ENCODE peak calls at places on chromosomes 12 and 14, in seven cellular contexts. One of them, this sample, is unnamed. For H3K36me3, the result is how much of the 10 kb centered on the place peaks cover.

GRCh38 chr12:70190252-70191010 is 52.8 kb upstream of the CNOT2 start:
- DNase-seq in HCT116: no peak
- DNase-seq in K562: no peak
- DNase-seq in H1: no peak
- DNase-seq in HepG2: no peak
- DNase-seq in SK-N-SH: no peak
- DNase-seq in GM12878: no peak
- DNase-seq in this sample: no peak

GRCh38 chr12:95759039-95759438 is 31.5 kb downstream of the NTN4 start:
- DNase-seq in HCT116: no peak
- DNase-seq in GM12878: no peak
- DNase-seq in K562: no peak
- DNase-seq in SK-N-SH: no peak
- DNase-seq in HepG2: no peak
- DNase-seq in H1: no peak
- DNase-seq in this sample: no peak

GRCh38 chr12:1977109-1977508 is 27.1 kb downstream of the DCP1B start:
- DNase-seq in K562: no peak
- DNase-seq in SK-N-SH: no peak
- DNase-seq in HCT116: no peak
- DNase-seq in HepG2: no peak
- DNase-seq in H1: no peak
- DNase-seq in GM12878: no peak
- DNase-seq in this sample: no peak

GRCh38 chr14:68495638-68496114 is 297.2 kb downstream of the ZFP36L1 start:
- DNase-seq in GM12878: peak
- DNase-seq in SK-N-SH: no peak
- DNase-seq in H1: no peak
- DNase-seq in HCT116: no peak
- DNase-seq in K562: no peak
- DNase-seq in HepG2: no peak
- DNase-seq in this sample: no peak

GRCh38 chr14:34482463-34482862 is 20.4 kb upstream of the SPTSSA start:
- DNase-seq in H1: no peak
- DNase-seq in SK-N-SH: no peak
- DNase-seq in K562: no peak
- DNase-seq in HCT116: no peak
- DNase-seq in GM12878: no peak
- DNase-seq in HepG2: no peak
- DNase-seq in this sample: no peak

GRCh38 chr12:10160659-10161386 is 11.1 kb downstream of the OLR1 start:
- DNase-seq in SK-N-SH: no peak
- DNase-seq in K562: no peak
- DNase-seq in GM12878: no peak
- DNase-seq in HCT116: no peak
- DNase-seq in H1: no peak
- DNase-seq in HepG2: no peak
- DNase-seq in this sample: no peak

GRCh38 chr14:55936691-55937090 is 181.5 kb upstream of the PELI2 start:
- DNase-seq in SK-N-SH: no peak
- DNase-seq in HepG2: no peak
- DNase-seq in H1: no peak
- DNase-seq in HCT116: no peak
- DNase-seq in K562: no peak
- DNase-seq in GM12878: no peak
- DNase-seq in this sample: peak

GRCh38 chr14:36271939-36272907 is 48.2 kb downstream of the MBIP start:
- DNase-seq in SK-N-SH: peak
- DNase-seq in GM12878: no peak
- DNase-seq in K562: no peak
- DNase-seq in H1: no peak
- DNase-seq in HCT116: no peak
- DNase-seq in HepG2: no peak
- DNase-seq in this sample: no peak

GRCh38 chr12:93848453-93849120 is 171.4 kb downstream of the CRADD start:
- DNase-seq in GM12878: no peak
- DNase-seq in SK-N-SH: no peak
- DNase-seq in H1: no peak
- DNase-seq in HCT116: no peak
- DNase-seq in K562: no peak
- DNase-seq in HepG2: no peak
- DNase-seq in this sample: no peak

GRCh38 chr12:19620222-19620621 is 180.9 kb downstream of the AEBP2 start:
- DNase-seq in HepG2: no peak
- DNase-seq in K562: no peak
- DNase-seq in H1: no peak
- DNase-seq in HCT116: no peak
- DNase-seq in SK-N-SH: no peak
- DNase-seq in GM12878: no peak
- DNase-seq in this sample: no peak

GRCh38 chr12:6872073-6873048 is 742 bp downstream of the SPSB2 start:
- DNase-seq in HepG2: peak
- DNase-seq in SK-N-SH: peak
- DNase-seq in HCT116: peak
- DNase-seq in GM12878: peak
- DNase-seq in K562: peak
- DNase-seq in H1: peak
- DNase-seq in this sample: peak

GRCh38 chr12:20513189-20513588 is 144.9 kb downstream of the PDE3A start:
- DNase-seq in H1: no peak
- DNase-seq in GM12878: no peak
- DNase-seq in SK-N-SH: no peak
- DNase-seq in HCT116: no peak
- DNase-seq in K562: no peak
- DNase-seq in HepG2: no peak
- DNase-seq in this sample: no peak

GRCh38 chr12:88181881-88182280 is 39.8 kb downstream of the TMTC3 start:
- DNase-seq in SK-N-SH: no peak
- DNase-seq in HCT116: no peak
- DNase-seq in H1: no peak
- DNase-seq in HepG2: no peak
- DNase-seq in K562: no peak
- DNase-seq in GM12878: no peak
- DNase-seq in this sample: no peak

GRCh38 chr12:88184196-88184595 is 42.1 kb downstream of the TMTC3 start:
- DNase-seq in GM12878: no peak
- DNase-seq in HepG2: no peak
- DNase-seq in K562: no peak
- DNase-seq in HCT116: no peak
- DNase-seq in H1: no peak
- DNase-seq in SK-N-SH: no peak
- DNase-seq in this sample: no peak

GRCh38 chr12:88185279-88185678 is 43.2 kb downstream of the TMTC3 start:
- DNase-seq in HCT116: no peak
- DNase-seq in SK-N-SH: no peak
- DNase-seq in H1: no peak
- DNase-seq in HepG2: no peak
- DNase-seq in K562: no peak
- DNase-seq in GM12878: no peak
- DNase-seq in this sample: no peak

GRCh38 chr12:88179436-88180014 is 37.4 kb downstream of the TMTC3 start:
- DNase-seq in H1: no peak
- DNase-seq in SK-N-SH: no peak
- DNase-seq in HCT116: no peak
- DNase-seq in GM12878: no peak
- DNase-seq in HepG2: peak
- DNase-seq in K562: no peak
- DNase-seq in this sample: no peak

GRCh38 chr12:88182431-88182830 is 40.3 kb downstream of the TMTC3 start:
- DNase-seq in HCT116: no peak
- DNase-seq in HepG2: no peak
- DNase-seq in SK-N-SH: no peak
- DNase-seq in K562: no peak
- DNase-seq in H1: no peak
- DNase-seq in GM12878: no peak
- DNase-seq in this sample: no peak
- H3K36me3 ChIP-seq in HCT116: under half
- H3K36me3 ChIP-seq in HepG2: under half
- H3K36me3 ChIP-seq in SK-N-SH: under half
- H3K36me3 ChIP-seq in K562: under half
- H3K36me3 ChIP-seq in H1: under half
- H3K36me3 ChIP-seq in GM12878: under half
- H3K36me3 ChIP-seq in this sample: under half

GRCh38 chr12:530308-530707 is 70.6 kb downstream of the B4GALNT3 start:
- DNase-seq in H1: no peak
- DNase-seq in HCT116: no peak
- DNase-seq in GM12878: no peak
- DNase-seq in K562: no peak
- DNase-seq in HepG2: no peak
- DNase-seq in SK-N-SH: no peak
- DNase-seq in this sample: no peak
- TF ChIP-seq YY1 in H1: no peak
- TF ChIP-seq YY1 in HCT116: no peak
- TF ChIP-seq YY1 in GM12878: no peak
- TF ChIP-seq YY1 in K562: no peak
- TF ChIP-seq YY1 in HepG2: no peak
- TF ChIP-seq YY1 in SK-N-SH: no peak
- TF ChIP-seq YY1 in this sample: no peak

GRCh38 chr14:103653802-103654201 is 24.8 kb downstream of the KLC1 start:
- DNase-seq in H1: no peak
- DNase-seq in HepG2: no peak
- DNase-seq in K562: no peak
- DNase-seq in HCT116: no peak
- DNase-seq in SK-N-SH: no peak
- DNase-seq in GM12878: no peak
- DNase-seq in this sample: no peak
- H3K36me3 ChIP-seq in H1: under half
- H3K36me3 ChIP-seq in HepG2: under half
- H3K36me3 ChIP-seq in K562: under half
- H3K36me3 ChIP-seq in HCT116: under half
- H3K36me3 ChIP-seq in SK-N-SH: under half
- H3K36me3 ChIP-seq in GM12878: under half
- H3K36me3 ChIP-seq in this sample: half or more

GRCh38 chr14:74980398-74980745 is 22.3 kb upstream of the EIF2B2 start:
- DNase-seq in HCT116: no peak
- DNase-seq in GM12878: no peak
- DNase-seq in K562: no peak
- DNase-seq in H1: no peak
- DNase-seq in HepG2: no peak
- DNase-seq in SK-N-SH: no peak
- DNase-seq in this sample: no peak

GRCh38 chr14:74979029-74979428 is 23.6 kb upstream of the PGF start:
- DNase-seq in HCT116: no peak
- DNase-seq in H1: no peak
- DNase-seq in GM12878: no peak
- DNase-seq in SK-N-SH: peak
- DNase-seq in K562: no peak
- DNase-seq in HepG2: no peak
- DNase-seq in this sample: no peak

GRCh38 chr14:74980746-74981661 is 21.7 kb upstream of the EIF2B2 start:
- DNase-seq in GM12878: no peak
- DNase-seq in HepG2: no peak
- DNase-seq in K562: no peak
- DNase-seq in H1: peak
- DNase-seq in SK-N-SH: no peak
- DNase-seq in HCT116: no peak
- DNase-seq in this sample: no peak

GRCh38 chr14:74978416-74978947 is 23.1 kb upstream of the PGF start:
- DNase-seq in GM12878: no peak
- DNase-seq in HepG2: no peak
- DNase-seq in K562: no peak
- DNase-seq in SK-N-SH: peak
- DNase-seq in HCT116: no peak
- DNase-seq in H1: no peak
- DNase-seq in this sample: no peak

GRCh38 chr14:74979442-74980397 is 23.0 kb upstream of the EIF2B2 start:
- DNase-seq in SK-N-SH: peak
- DNase-seq in HCT116: no peak
- DNase-seq in GM12878: no peak
- DNase-seq in H1: peak
- DNase-seq in HepG2: no peak
- DNase-seq in K562: no peak
- DNase-seq in this sample: no peak
- TF ChIP-seq YY1 in SK-N-SH: no peak
- TF ChIP-seq YY1 in HCT116: no peak
- TF ChIP-seq YY1 in GM12878: no peak
- TF ChIP-seq YY1 in H1: no peak
- TF ChIP-seq YY1 in HepG2: no peak
- TF ChIP-seq YY1 in K562: no peak
- TF ChIP-seq YY1 in this sample: no peak

GRCh38 chr14:24435998-24436354 is 6.2 kb downstream of the KHNYN start:
- DNase-seq in HepG2: no peak
- DNase-seq in GM12878: no peak
- DNase-seq in K562: no peak
- DNase-seq in SK-N-SH: no peak
- DNase-seq in H1: no peak
- DNase-seq in HCT116: no peak
- DNase-seq in this sample: no peak
- H3K36me3 ChIP-seq in HepG2: half or more
- H3K36me3 ChIP-seq in GM12878: under half
- H3K36me3 ChIP-seq in K562: half or more
- H3K36me3 ChIP-seq in SK-N-SH: under half
- H3K36me3 ChIP-seq in H1: under half
- H3K36me3 ChIP-seq in HCT116: under half
- H3K36me3 ChIP-seq in this sample: half or more

DNA sequence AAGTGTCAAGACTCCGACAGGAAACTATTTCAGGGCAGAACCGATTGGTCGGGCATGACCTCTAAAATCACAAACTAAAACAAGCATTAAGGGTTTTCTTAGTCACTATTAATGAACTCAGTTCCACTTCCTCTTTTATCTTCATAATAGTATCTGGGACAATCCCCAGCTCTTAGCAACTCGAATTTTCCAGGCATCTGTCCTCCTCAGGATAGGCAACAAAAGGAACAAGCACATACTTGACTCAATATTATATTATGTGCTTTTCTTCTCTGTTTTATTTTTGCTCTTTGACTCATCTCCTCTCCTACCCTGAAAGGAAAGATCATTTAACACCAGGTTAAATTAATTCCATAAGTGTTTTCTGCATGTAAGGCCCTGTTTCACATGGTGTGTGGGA is 638.3 kb upstream of the TBX3 start:
- DNase-seq in GM12878: peak
- DNase-seq in HCT116: no peak
- DNase-seq in HepG2: no peak
- DNase-seq in SK-N-SH: no peak
- DNase-seq in K562: no peak
- DNase-seq in H1: no peak
- DNase-seq in this sample: no peak
- TF ChIP-seq YY1 in GM12878: no peak
- TF ChIP-seq YY1 in HCT116: no peak
- TF ChIP-seq YY1 in HepG2: no peak
- TF ChIP-seq YY1 in SK-N-SH: no peak
- TF ChIP-seq YY1 in K562: no peak
- TF ChIP-seq YY1 in H1: no peak
- TF ChIP-seq YY1 in this sample: no peak